ENCODE peak calls at places on chromosomes 13 and 19, in nine cellular contexts. C, V, T, A, N, Z, P, Y and D are unnamed samples. For H3K36me3 and H3K4me1, the result is how much of the 10 kb centered on the place peaks cover.

GRCh38 chr19:7852851-7853759 is 21.1 kb downstream of the PRR36 start:
- DNase-seq in V (peak), C (no peak), T (peak), N (peak), Z (no peak), A (peak), Y (no peak), P (peak), D (no peak)

GRCh38 chr13:93248627-93249047 is 22.0 kb downstream of the GPC6 start:
- DNase-seq in P (no peak), C (no peak), Y (no peak), V (no peak), T (no peak), A (no peak), N (peak), Z (no peak), D (peak)

GRCh38 chr13:49441846-49442245 is 2.0 kb downstream of the CAB39L start:
- DNase-seq in V (no peak), N (no peak), Y (no peak), P (no peak), T (no peak), Z (no peak), C (no peak), A (no peak), D (no peak)

GRCh38 chr13:38602261-38602660 is 84.6 kb upstream of the FREM2 start:
- DNase-seq in V (no peak), N (no peak), Z (no peak), A (no peak), P (no peak), C (no peak), T (no peak), Y (no peak), D (no peak)

GRCh38 chr13:100363351-100363750 is 225.2 kb downstream of the GGACT start:
- DNase-seq in P (no peak), A (no peak), C (no peak), Y (no peak), Z (no peak), T (no peak), V (no peak), N (no peak), D (no peak)

GRCh38 chr13:89951341-89951740 is 1396.1 kb upstream of the MIR17HG start:
- DNase-seq in N (no peak), Y (no peak), Z (no peak), P (no peak), A (no peak), C (no peak), V (no peak), T (no peak), D (no peak)

GRCh38 chr13:40101708-40102359 is 446.4 kb downstream of the COG6 start:
- DNase-seq in V (no peak), Y (no peak), A (no peak), P (no peak), Z (no peak), N (no peak), T (no peak), C (no peak), D (no peak)

GRCh38 chr19:10891360-10892108 is 20.2 kb downstream of the CARM1 start:
- DNase-seq in N (no peak), A (peak), Y (no peak), C (peak), V (no peak), Z (no peak), T (no peak), P (no peak), D (no peak)

GRCh38 chr13:85261757-85262346 is 537.4 kb downstream of the SLITRK6 start:
- DNase-seq in Y (no peak), T (no peak), C (no peak), P (no peak), V (no peak), Z (no peak), A (no peak), N (no peak), D (no peak)

GRCh38 chr13:26327905-26328304 is 74.0 kb downstream of the CDK8 start:
- DNase-seq in P (no peak), A (no peak), V (no peak), Y (no peak), N (no peak), C (no peak), Z (no peak), T (no peak), D (no peak)

GRCh38 chr13:26956532-26957142 is 196.1 kb upstream of the GPR12 start:
- DNase-seq in C (no peak), Z (no peak), V (no peak), N (no peak), P (no peak), A (no peak), Y (no peak), T (no peak), D (no peak)

GRCh38 chr19:317710-318508 is 26.7 kb downstream of the MIER2 start:
- DNase-seq in Y (no peak), P (no peak), T (no peak), A (no peak), Z (no peak), C (no peak), N (no peak), V (no peak), D (no peak)

GRCh38 chr19:15577184-15577771 is 37.7 kb upstream of the CYP4F8 start:
- DNase-seq in T (no peak), Z (no peak), P (no peak), Y (no peak), N (no peak), C (no peak), V (no peak), A (no peak), D (no peak)

GRCh38 chr19:54674021-54674617 is 11.3 kb downstream of the LILRB4 start:
- DNase-seq in V (no peak), P (no peak), C (no peak), Z (no peak), T (no peak), A (no peak), Y (no peak), N (no peak), D (no peak)

DNA sequence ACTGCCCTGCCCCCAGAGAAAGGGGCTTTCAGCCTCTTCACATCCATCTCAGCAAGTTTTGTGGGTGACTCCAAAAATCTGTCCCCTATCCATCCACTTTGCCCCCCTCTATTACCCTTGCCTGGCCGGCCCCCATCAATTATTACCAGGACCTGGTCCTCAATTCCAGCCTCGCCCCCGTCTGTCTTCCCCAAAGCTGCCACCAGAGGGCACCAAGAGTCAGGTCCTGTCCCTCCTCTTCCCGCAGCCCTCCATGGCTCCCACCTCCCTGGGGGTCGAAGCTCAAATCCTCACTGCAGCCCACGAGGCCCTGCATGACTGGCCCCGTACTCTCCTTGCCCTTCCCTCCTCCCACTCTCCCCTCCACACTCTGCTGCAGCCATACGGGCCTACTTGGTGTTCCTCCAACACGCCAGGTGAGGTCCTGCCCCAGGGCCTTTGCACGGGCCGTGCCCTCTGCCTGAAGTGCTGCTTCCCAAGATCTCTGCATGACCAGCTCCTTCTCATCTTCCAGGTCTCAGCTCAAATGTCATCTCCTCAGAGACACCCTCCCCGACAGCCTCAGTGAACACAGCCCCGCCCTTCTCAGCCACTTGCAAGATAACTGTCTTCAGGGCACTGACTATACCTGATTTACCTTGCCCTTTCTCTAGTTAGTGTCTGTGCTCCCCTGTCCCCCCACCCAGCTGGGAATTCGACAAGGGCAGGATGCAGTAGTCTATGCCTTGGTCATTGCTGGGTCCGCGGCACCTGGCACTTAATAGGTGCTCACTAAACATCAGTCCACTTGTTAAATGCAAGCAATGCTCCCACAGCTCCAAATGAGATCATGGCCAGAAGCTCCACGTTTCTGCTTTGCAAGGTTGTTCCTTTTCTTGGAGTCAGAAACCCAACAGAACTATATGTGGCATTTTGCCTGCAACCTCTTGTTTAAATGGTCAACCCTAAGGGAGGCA is 16.8 kb upstream of the SEMA6B start:
- DNase-seq in Z (peak), N (no peak), C (peak), T (peak), P (peak), A (peak), V (peak), Y (peak), D (peak)
- TF ChIP-seq CTCF in Z (peak), N (peak), C (peak), T (peak), P (peak), A (peak), V (peak), Y (peak), D (peak)

GRCh38 chr19:38539751-38540150 is 78.0 kb downstream of the MAP4K1 start:
- DNase-seq in V (no peak), Y (no peak), Z (no peak), P (no peak), C (no peak), T (no peak), N (no peak), A (no peak), D (no peak)
- H3K36me3 ChIP-seq in V (half or more), Y (under half), Z (under half), P (under half), C (half or more), T (under half), N (under half), A (under half), D (under half)

GRCh38 chr13:21320642-21321034 is 138.5 kb downstream of the ZDHHC20 start:
- DNase-seq in V (no peak), A (no peak), N (no peak), Y (no peak), Z (no peak), T (no peak), C (no peak), P (no peak), D (no peak)
- H3K4me1 ChIP-seq in V (under half), A (under half), N (under half), Y (under half), Z (under half), T (under half), C (under half), P (under half), D (under half)

DNA sequence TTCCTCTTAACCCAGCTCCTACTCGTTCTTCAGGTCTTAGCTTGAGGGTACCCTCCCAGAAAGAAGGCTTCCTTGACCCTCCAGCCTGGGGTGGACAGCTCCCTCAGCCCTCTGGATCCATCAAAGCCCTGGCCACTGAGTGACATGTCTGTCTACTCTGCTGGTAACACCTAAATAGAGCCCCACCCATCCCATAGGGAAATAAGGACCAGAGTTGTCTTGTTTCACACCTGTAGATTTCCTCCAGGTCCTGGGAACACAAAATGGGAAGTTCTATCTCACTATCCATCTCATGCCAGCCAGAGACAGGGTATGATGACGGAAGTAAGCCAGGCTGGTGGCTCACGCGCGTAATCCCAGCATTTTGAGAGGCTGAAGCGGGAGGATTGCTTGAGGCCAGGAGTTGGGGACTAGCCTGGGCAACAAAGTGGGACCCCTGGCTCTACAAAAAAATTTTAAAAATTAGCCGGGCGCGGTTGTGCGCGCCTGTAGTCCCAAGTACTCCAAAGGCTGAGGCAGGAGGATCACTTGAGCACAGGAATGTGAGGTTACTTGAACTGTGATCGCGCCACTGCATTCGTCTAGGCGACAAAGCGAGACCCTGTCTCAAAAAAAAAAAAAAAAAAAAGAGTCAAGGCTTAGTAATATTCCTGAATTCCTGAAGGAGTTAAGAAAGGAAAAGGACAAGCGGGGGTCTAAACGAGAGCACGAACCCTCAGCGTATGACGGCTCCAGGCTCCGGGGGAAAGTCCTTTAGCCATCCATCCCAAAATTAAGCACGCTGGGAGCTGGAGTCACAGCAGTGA is 544 bp upstream of the CCDC97 start:
- DNase-seq in Z (no peak), Y (no peak), T (no peak), A (no peak), N (no peak), C (no peak), P (no peak), V (no peak), D (peak)
- TF ChIP-seq CTCF in Z (no peak), Y (no peak), T (no peak), A (no peak), N (no peak), C (no peak), P (no peak), V (no peak), D (no peak)

GRCh38 chr19:18928018-18928805 is 8.7 kb downstream of the DDX49 start:
- DNase-seq in C (no peak), V (no peak), N (no peak), P (no peak), Y (no peak), T (no peak), Z (no peak), A (no peak), D (no peak)
- H3K36me3 ChIP-seq in C (half or more), V (half or more), N (half or more), P (under half), Y (half or more), T (under half), Z (half or more), A (half or more), D (half or more)

GRCh38 chr19:16581971-16582343 is 9.7 kb upstream of the SLC35E1 start:
- DNase-seq in V (peak), Z (no peak), T (no peak), C (peak), N (no peak), P (no peak), Y (no peak), A (no peak), D (no peak)
- H3K4me1 ChIP-seq in V (half or more), Z (half or more), T (under half), C (half or more), N (half or more), P (half or more), Y (under half), A (half or more), D (under half)

GRCh38 chr19:4829001-4829712 is 2.4 kb downstream of the TICAM1 start:
- DNase-seq in Y (no peak), C (no peak), A (no peak), Z (no peak), N (no peak), P (no peak), T (no peak), V (no peak), D (no peak)

GRCh38 chr19:4832776-4833175 is 1.3 kb upstream of the TICAM1 start:
- DNase-seq in A (no peak), N (no peak), Z (no peak), Y (no peak), P (no peak), V (no peak), T (no peak), C (no peak), D (no peak)

GRCh38 chr19:4830768-4831265 is 695 bp downstream of the TICAM1 start:
- DNase-seq in Z (no peak), V (no peak), T (no peak), Y (no peak), P (no peak), C (no peak), N (no peak), A (no peak), D (no peak)

GRCh38 chr19:4830332-4830731 is 1.2 kb downstream of the TICAM1 start:
- DNase-seq in N (no peak), V (no peak), Y (no peak), Z (no peak), P (no peak), C (no peak), T (no peak), A (no peak), D (no peak)

GRCh38 chr19:4831351-4832340 is at the start of gene TICAM1:
- DNase-seq in N (peak), C (peak), P (peak), A (peak), Z (peak), T (peak), Y (peak), V (peak), D (peak)
- TF ChIP-seq CTCF in N (peak), C (peak), P (no peak), A (peak), Z (peak), T (no peak), Y (no peak), V (no peak), D (no peak)

DNA sequence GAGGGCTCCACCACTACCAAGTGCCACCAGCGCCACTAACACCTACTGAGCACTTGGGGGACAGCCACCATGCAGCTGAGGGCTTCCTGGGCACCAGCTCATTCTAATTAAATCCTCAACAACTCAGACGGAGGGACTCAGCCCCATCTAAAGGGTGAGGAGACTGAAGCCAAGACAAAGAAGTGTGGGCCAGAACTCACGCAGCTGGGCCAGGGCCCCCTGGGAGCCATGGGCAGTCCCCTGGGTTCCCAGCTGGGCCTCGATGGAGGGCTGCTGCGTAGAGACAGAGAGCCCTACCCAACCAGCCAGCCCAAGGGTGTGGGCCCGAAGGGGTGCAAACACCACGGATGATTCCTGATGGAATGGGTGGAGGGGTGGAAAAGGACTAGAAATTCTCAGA is 12.8 kb upstream of the PRKD2 start:
- DNase-seq in C (no peak), Y (no peak), N (no peak), T (no peak), Z (peak), A (no peak), V (no peak), P (no peak), D (no peak)
- H3K36me3 ChIP-seq in C (half or more), Y (half or more), N (half or more), T (under half), Z (half or more), A (half or more), V (half or more), P (under half), D (half or more)

GRCh38 chr13:30873519-30873918 is 32.6 kb upstream of the MEDAG start:
- DNase-seq in Y (no peak), N (no peak), A (no peak), C (no peak), T (no peak), V (no peak), Z (no peak), P (no peak), D (no peak)

GRCh38 chr13:30874111-30874510 is 32.0 kb upstream of the MEDAG start:
- DNase-seq in N (no peak), Z (no peak), C (no peak), Y (no peak), P (no peak), A (no peak), T (no peak), V (no peak), D (no peak)

GRCh38 chr13:30872685-30873443 is 33.2 kb upstream of the MEDAG start:
- DNase-seq in N (no peak), Z (no peak), V (peak), C (no peak), P (no peak), T (peak), Y (no peak), A (no peak), D (peak)

GRCh38 chr13:30872195-30872594 is 33.9 kb upstream of the MEDAG start:
- DNase-seq in C (no peak), Z (no peak), A (no peak), V (no peak), T (no peak), Y (no peak), P (no peak), N (no peak), D (no peak)

DNA sequence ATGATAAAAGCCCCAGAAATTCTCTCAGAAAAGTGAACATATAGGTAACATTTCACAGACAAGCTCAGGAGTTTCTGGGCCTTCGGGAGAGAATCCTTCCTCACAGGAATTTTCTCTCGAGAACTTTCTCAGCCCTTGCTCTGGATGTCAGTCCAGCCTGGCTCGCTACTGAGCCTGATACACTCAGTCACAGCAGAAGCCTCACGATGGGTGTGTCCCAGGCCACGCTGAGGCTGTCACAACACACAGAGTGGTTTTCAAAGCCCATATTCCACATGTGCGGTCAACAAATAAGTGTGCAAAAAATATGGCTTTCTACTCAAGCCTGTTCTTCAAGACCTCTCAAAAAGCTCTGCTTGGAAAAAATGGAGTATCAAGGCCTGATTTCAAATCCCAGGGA is 31.5 kb upstream of the MEDAG start:
- DNase-seq in Y (no peak), N (no peak), C (no peak), V (peak), A (no peak), T (no peak), P (no peak), Z (no peak), D (no peak)
- H3K4me1 ChIP-seq in Y (under half), N (under half), C (under half), V (under half), A (under half), T (under half), P (under half), Z (under half), D (under half)